ENCODE peak calls at places on chromosomes 16 and 17, in five cellular contexts. P, A, V, S and M are unnamed samples.

GRCh38 chr16:87303431-87303930 is 13.7 kb downstream of the C16orf95 start:
- DNase-seq in P (peak), A (no peak), V (peak), S (no peak), M (no peak)

GRCh38 chr16:78869492-78869891 is 731.0 kb downstream of the MAF start:
- DNase-seq in P (no peak), A (no peak), V (no peak), S (no peak), M (no peak)

GRCh38 chr17:4488989-4489595 is 9.6 kb upstream of the SPNS2 start:
- DNase-seq in P (no peak), A (no peak), V (no peak), S (peak), M (no peak)

GRCh38 chr16:79607587-79607986 is 7.0 kb upstream of the MAF start:
- DNase-seq in P (peak), A (no peak), V (no peak), S (no peak), M (peak)

GRCh38 chr17:29567362-29568330 is 809 bp upstream of the ABHD15 start:
- DNase-seq in P (peak), A (peak), V (peak), S (peak), M (peak)

GRCh38 chr17:36195474-36196098 is 972 bp downstream of the CCL3L1 start:
- DNase-seq in P (no peak), A (no peak), V (no peak), S (peak), M (no peak)

GRCh38 chr17:20045476-20045875 is 36.3 kb downstream of the SPECC1 start:
- DNase-seq in P (no peak), A (no peak), V (no peak), S (no peak), M (no peak)

GRCh38 chr17:43915561-43915960 is 8.2 kb upstream of the MPP2 start:
- DNase-seq in P (peak), A (no peak), V (no peak), S (no peak), M (no peak)

GRCh38 chr17:19733953-19734526 is 14.1 kb downstream of the ALDH3A1 start:
- DNase-seq in P (no peak), A (no peak), V (no peak), S (no peak), M (no peak)

GRCh38 chr16:81551141-81551808 is 106.7 kb downstream of the CMIP start:
- DNase-seq in P (peak), A (peak), V (peak), S (no peak), M (no peak)

GRCh38 chr17:7839890-7840260 is 5.9 kb downstream of the KDM6B start:
- DNase-seq in P (peak), A (no peak), V (no peak), S (peak), M (no peak)

GRCh38 chr16:47886631-47887415 is 269.0 kb downstream of the ABCC12 start:
- DNase-seq in P (no peak), A (no peak), V (no peak), S (peak), M (no peak)